ENCODE peak calls at places on chromosome 10, in four cellular contexts. One of them, this sample, is unnamed.

GRCh38 chr10:79090134-79090803 is 21.5 kb downstream of the ZMIZ1 start:
- DNase-seq in sigmoid colon: no peak
- DNase-seq in CD4-positive, alpha-beta T cell: no peak
- DNase-seq in epithelial cell of proximal tubule: no peak
- DNase-seq in this sample: no peak

GRCh38 chr10:72234560-72235095 is 18.6 kb upstream of the ASCC1 start:
- DNase-seq in CD4-positive, alpha-beta T cell: no peak
- DNase-seq in epithelial cell of proximal tubule: no peak
- DNase-seq in sigmoid colon: peak; percentile 14
- DNase-seq in this sample: no peak

GRCh38 chr10:84200537-84201243 is 6.4 kb downstream of the CDHR1 start:
- DNase-seq in CD4-positive, alpha-beta T cell: no peak
- DNase-seq in epithelial cell of proximal tubule: no peak
- DNase-seq in sigmoid colon: peak; percentile 44
- DNase-seq in this sample: no peak

GRCh38 chr10:119326167-119326566 is 118.8 kb downstream of the GRK5 start:
- DNase-seq in CD4-positive, alpha-beta T cell: no peak
- DNase-seq in epithelial cell of proximal tubule: no peak
- DNase-seq in sigmoid colon: no peak
- DNase-seq in this sample: no peak

GRCh38 chr10:127119901-127120300 is 76.5 kb downstream of the INSYN2A start:
- DNase-seq in CD4-positive, alpha-beta T cell: no peak
- DNase-seq in epithelial cell of proximal tubule: no peak
- DNase-seq in sigmoid colon: no peak
- DNase-seq in this sample: no peak

GRCh38 chr10:103278862-103279298 is 1.9 kb downstream of the INA start:
- DNase-seq in CD4-positive, alpha-beta T cell: peak; percentile 40
- DNase-seq in sigmoid colon: no peak
- DNase-seq in epithelial cell of proximal tubule: no peak
- DNase-seq in this sample: peak; percentile 21

GRCh38 chr10:5476918-5477525 is 22.3 kb downstream of the CALML5 start:
- DNase-seq in epithelial cell of proximal tubule: no peak
- DNase-seq in CD4-positive, alpha-beta T cell: no peak
- DNase-seq in sigmoid colon: peak; percentile 48
- DNase-seq in this sample: no peak

GRCh38 chr10:120586471-120586872 is 129.4 kb downstream of the PLPP4 start:
- DNase-seq in CD4-positive, alpha-beta T cell: no peak
- DNase-seq in sigmoid colon: no peak
- DNase-seq in epithelial cell of proximal tubule: peak; percentile 97
- DNase-seq in this sample: no peak

GRCh38 chr10:15052121-15052520 is 8.4 kb downstream of the OLAH start:
- DNase-seq in sigmoid colon: no peak
- DNase-seq in CD4-positive, alpha-beta T cell: no peak
- DNase-seq in epithelial cell of proximal tubule: no peak
- DNase-seq in this sample: no peak

GRCh38 chr10:76036410-76036940 is 605.1 kb downstream of the LRMDA start:
- DNase-seq in sigmoid colon: peak; percentile 90
- DNase-seq in CD4-positive, alpha-beta T cell: peak; percentile 11
- DNase-seq in epithelial cell of proximal tubule: no peak
- DNase-seq in this sample: no peak

GRCh38 chr10:71729023-71729649 is 9.6 kb upstream of the C10orf105 start:
- DNase-seq in sigmoid colon: no peak
- DNase-seq in CD4-positive, alpha-beta T cell: no peak
- DNase-seq in epithelial cell of proximal tubule: peak; percentile 7
- DNase-seq in this sample: no peak

GRCh38 chr10:30028006-30028441 is 31.4 kb downstream of the JCAD start:
- DNase-seq in epithelial cell of proximal tubule: no peak
- DNase-seq in sigmoid colon: peak; percentile 86
- DNase-seq in CD4-positive, alpha-beta T cell: no peak
- DNase-seq in this sample: no peak

GRCh38 chr10:45308707-45309106 is 6.7 kb downstream of the OR13A1 start:
- DNase-seq in epithelial cell of proximal tubule: no peak
- DNase-seq in sigmoid colon: no peak
- DNase-seq in CD4-positive, alpha-beta T cell: no peak
- DNase-seq in this sample: no peak

GRCh38 chr10:15201589-15202300 is 33.3 kb upstream of the NMT2 start:
- DNase-seq in CD4-positive, alpha-beta T cell: no peak
- DNase-seq in sigmoid colon: peak; percentile 17
- DNase-seq in epithelial cell of proximal tubule: peak; percentile 53
- DNase-seq in this sample: no peak

GRCh38 chr10:86186633-86187032 is 180.0 kb downstream of the GRID1 start:
- DNase-seq in epithelial cell of proximal tubule: no peak
- DNase-seq in CD4-positive, alpha-beta T cell: no peak
- DNase-seq in sigmoid colon: no peak
- DNase-seq in this sample: no peak

GRCh38 chr10:124245191-124245590 is 151.8 kb upstream of the CHST15 start:
- DNase-seq in epithelial cell of proximal tubule: no peak
- DNase-seq in sigmoid colon: no peak
- DNase-seq in CD4-positive, alpha-beta T cell: no peak
- DNase-seq in this sample: peak; percentile 7

GRCh38 chr10:20276127-20276979 is 460.1 kb downstream of the PLXDC2 start:
- DNase-seq in CD4-positive, alpha-beta T cell: no peak
- DNase-seq in sigmoid colon: no peak
- DNase-seq in epithelial cell of proximal tubule: no peak
- DNase-seq in this sample: no peak

DNA sequence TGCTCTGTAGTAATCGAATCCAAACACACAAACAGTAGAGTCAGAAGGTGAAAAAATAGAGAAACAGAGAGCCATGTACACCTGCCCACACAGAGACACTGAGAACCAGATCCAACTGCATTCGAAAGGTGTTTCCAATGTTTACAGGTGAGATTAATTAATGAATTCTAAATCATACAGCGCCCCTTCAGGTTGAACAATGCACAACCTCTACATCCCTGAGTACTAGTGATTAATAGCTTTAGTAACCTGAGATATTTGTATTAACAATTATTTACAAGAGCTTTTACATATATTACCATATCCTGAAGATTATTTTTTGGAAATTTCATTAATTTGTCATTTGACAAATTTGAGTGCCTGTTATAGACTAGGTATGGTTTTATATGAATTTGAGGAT is 7.6 kb upstream of the MRC1 start:
- DNase-seq in epithelial cell of proximal tubule: no peak
- DNase-seq in CD4-positive, alpha-beta T cell: no peak
- DNase-seq in sigmoid colon: no peak
- DNase-seq in this sample: no peak
- TF ChIP-seq CTCF in epithelial cell of proximal tubule: peak; percentile 8
- TF ChIP-seq CTCF in CD4-positive, alpha-beta T cell: no peak
- TF ChIP-seq CTCF in sigmoid colon: no peak
- TF ChIP-seq CTCF in this sample: no peak

DNA sequence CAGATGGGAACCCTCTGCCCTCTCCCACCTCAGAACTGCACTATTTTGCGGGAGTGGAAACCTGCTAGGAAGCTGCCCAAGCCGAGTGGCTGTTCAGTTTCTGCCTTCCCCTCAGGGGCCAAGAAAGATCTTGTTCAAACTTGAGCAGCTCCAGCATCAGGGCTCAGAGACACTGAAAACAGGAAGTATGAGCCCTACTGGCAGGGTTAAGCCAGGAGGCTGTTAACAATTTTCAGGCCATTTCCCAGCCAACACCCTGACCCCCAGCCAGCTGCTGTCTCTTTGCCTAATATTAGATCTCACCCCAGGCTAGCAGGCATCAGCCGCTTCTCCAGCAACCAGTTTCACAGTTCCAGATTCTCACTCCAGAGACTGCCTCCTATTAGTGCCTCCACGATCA is 9.2 kb downstream of the PLAU start:
- DNase-seq in CD4-positive, alpha-beta T cell: no peak
- DNase-seq in epithelial cell of proximal tubule: no peak
- DNase-seq in sigmoid colon: peak; percentile 83
- DNase-seq in this sample: no peak
- TF ChIP-seq CTCF in CD4-positive, alpha-beta T cell: no peak
- TF ChIP-seq CTCF in epithelial cell of proximal tubule: no peak
- TF ChIP-seq CTCF in sigmoid colon: no peak
- TF ChIP-seq CTCF in this sample: no peak

GRCh38 chr10:69407621-69408301 is 9.0 kb downstream of the TACR2 start:
- DNase-seq in CD4-positive, alpha-beta T cell: no peak
- DNase-seq in sigmoid colon: no peak
- DNase-seq in epithelial cell of proximal tubule: no peak
- DNase-seq in this sample: no peak
- TF ChIP-seq CTCF in CD4-positive, alpha-beta T cell: no peak
- TF ChIP-seq CTCF in sigmoid colon: no peak
- TF ChIP-seq CTCF in epithelial cell of proximal tubule: peak; percentile 45
- TF ChIP-seq CTCF in this sample: no peak

GRCh38 chr10:60985946-60986345 is 42.0 kb upstream of the RHOBTB1 start:
- DNase-seq in epithelial cell of proximal tubule: no peak
- DNase-seq in sigmoid colon: no peak
- DNase-seq in CD4-positive, alpha-beta T cell: no peak
- DNase-seq in this sample: no peak

GRCh38 chr10:60990663-60991062 is 46.7 kb upstream of the RHOBTB1 start:
- DNase-seq in epithelial cell of proximal tubule: no peak
- DNase-seq in CD4-positive, alpha-beta T cell: no peak
- DNase-seq in sigmoid colon: no peak
- DNase-seq in this sample: no peak

GRCh38 chr10:60986779-60987178 is 42.8 kb upstream of the RHOBTB1 start:
- DNase-seq in CD4-positive, alpha-beta T cell: no peak
- DNase-seq in epithelial cell of proximal tubule: no peak
- DNase-seq in sigmoid colon: no peak
- DNase-seq in this sample: no peak

GRCh38 chr10:60992661-60993060 is 48.7 kb upstream of the RHOBTB1 start:
- DNase-seq in epithelial cell of proximal tubule: no peak
- DNase-seq in sigmoid colon: no peak
- DNase-seq in CD4-positive, alpha-beta T cell: no peak
- DNase-seq in this sample: no peak

GRCh38 chr10:60989400-60989876 is 45.5 kb upstream of the RHOBTB1 start:
- DNase-seq in CD4-positive, alpha-beta T cell: no peak
- DNase-seq in sigmoid colon: no peak
- DNase-seq in epithelial cell of proximal tubule: no peak
- DNase-seq in this sample: no peak
- TF ChIP-seq CTCF in CD4-positive, alpha-beta T cell: no peak
- TF ChIP-seq CTCF in sigmoid colon: no peak
- TF ChIP-seq CTCF in epithelial cell of proximal tubule: no peak
- TF ChIP-seq CTCF in this sample: no peak

GRCh38 chr10:77445562-77445961 is 192.0 kb downstream of the KCNMA1 start:
- DNase-seq in epithelial cell of proximal tubule: no peak
- DNase-seq in sigmoid colon: no peak
- DNase-seq in CD4-positive, alpha-beta T cell: no peak
- DNase-seq in this sample: no peak

GRCh38 chr10:77444041-77444440 is 193.6 kb downstream of the KCNMA1 start:
- DNase-seq in sigmoid colon: no peak
- DNase-seq in CD4-positive, alpha-beta T cell: no peak
- DNase-seq in epithelial cell of proximal tubule: no peak
- DNase-seq in this sample: no peak

GRCh38 chr10:77451886-77452285 is 185.7 kb downstream of the KCNMA1 start:
- DNase-seq in epithelial cell of proximal tubule: no peak
- DNase-seq in sigmoid colon: no peak
- DNase-seq in CD4-positive, alpha-beta T cell: no peak
- DNase-seq in this sample: no peak

GRCh38 chr10:77446700-77447099 is 190.9 kb downstream of the KCNMA1 start:
- DNase-seq in epithelial cell of proximal tubule: no peak
- DNase-seq in CD4-positive, alpha-beta T cell: no peak
- DNase-seq in sigmoid colon: no peak
- DNase-seq in this sample: no peak

GRCh38 chr10:77448226-77448625 is 189.4 kb downstream of the KCNMA1 start:
- DNase-seq in epithelial cell of proximal tubule: no peak
- DNase-seq in sigmoid colon: no peak
- DNase-seq in CD4-positive, alpha-beta T cell: no peak
- DNase-seq in this sample: no peak
- TF ChIP-seq CTCF in epithelial cell of proximal tubule: no peak
- TF ChIP-seq CTCF in sigmoid colon: no peak
- TF ChIP-seq CTCF in CD4-positive, alpha-beta T cell: no peak
- TF ChIP-seq CTCF in this sample: no peak

GRCh38 chr10:97633921-97634320 is 621 bp upstream of the MORN4 start:
- DNase-seq in CD4-positive, alpha-beta T cell: no peak
- DNase-seq in epithelial cell of proximal tubule: no peak
- DNase-seq in sigmoid colon: no peak
- DNase-seq in this sample: no peak
- TF ChIP-seq CTCF in CD4-positive, alpha-beta T cell: no peak
- TF ChIP-seq CTCF in epithelial cell of proximal tubule: peak; percentile 26
- TF ChIP-seq CTCF in sigmoid colon: no peak
- TF ChIP-seq CTCF in this sample: no peak

GRCh38 chr10:95469676-95470075 is 91.5 kb downstream of the SORBS1 start:
- DNase-seq in sigmoid colon: no peak
- DNase-seq in epithelial cell of proximal tubule: no peak
- DNase-seq in CD4-positive, alpha-beta T cell: no peak
- DNase-seq in this sample: no peak

GRCh38 chr10:95464280-95464679 is 96.9 kb downstream of the SORBS1 start:
- DNase-seq in CD4-positive, alpha-beta T cell: no peak
- DNase-seq in sigmoid colon: no peak
- DNase-seq in epithelial cell of proximal tubule: no peak
- DNase-seq in this sample: no peak

GRCh38 chr10:95466450-95466849 is 94.7 kb downstream of the SORBS1 start:
- DNase-seq in sigmoid colon: no peak
- DNase-seq in epithelial cell of proximal tubule: no peak
- DNase-seq in CD4-positive, alpha-beta T cell: no peak
- DNase-seq in this sample: no peak

GRCh38 chr10:95469251-95469650 is 91.9 kb downstream of the SORBS1 start:
- DNase-seq in epithelial cell of proximal tubule: no peak
- DNase-seq in CD4-positive, alpha-beta T cell: no peak
- DNase-seq in sigmoid colon: no peak
- DNase-seq in this sample: no peak

GRCh38 chr10:95467162-95467599 is 94.0 kb downstream of the SORBS1 start:
- DNase-seq in epithelial cell of proximal tubule: no peak
- DNase-seq in sigmoid colon: peak; percentile 89
- DNase-seq in CD4-positive, alpha-beta T cell: no peak
- DNase-seq in this sample: no peak
- TF ChIP-seq CTCF in epithelial cell of proximal tubule: peak; percentile 30
- TF ChIP-seq CTCF in sigmoid colon: peak; percentile 9
- TF ChIP-seq CTCF in CD4-positive, alpha-beta T cell: no peak
- TF ChIP-seq CTCF in this sample: no peak

GRCh38 chr10:54402576-54402975 is 398.5 kb downstream of the PCDH15 start:
- DNase-seq in CD4-positive, alpha-beta T cell: no peak
- DNase-seq in sigmoid colon: no peak
- DNase-seq in epithelial cell of proximal tubule: no peak
- DNase-seq in this sample: no peak
- TF ChIP-seq CTCF in CD4-positive, alpha-beta T cell: no peak
- TF ChIP-seq CTCF in sigmoid colon: no peak
- TF ChIP-seq CTCF in epithelial cell of proximal tubule: peak; percentile 74
- TF ChIP-seq CTCF in this sample: no peak

DNA sequence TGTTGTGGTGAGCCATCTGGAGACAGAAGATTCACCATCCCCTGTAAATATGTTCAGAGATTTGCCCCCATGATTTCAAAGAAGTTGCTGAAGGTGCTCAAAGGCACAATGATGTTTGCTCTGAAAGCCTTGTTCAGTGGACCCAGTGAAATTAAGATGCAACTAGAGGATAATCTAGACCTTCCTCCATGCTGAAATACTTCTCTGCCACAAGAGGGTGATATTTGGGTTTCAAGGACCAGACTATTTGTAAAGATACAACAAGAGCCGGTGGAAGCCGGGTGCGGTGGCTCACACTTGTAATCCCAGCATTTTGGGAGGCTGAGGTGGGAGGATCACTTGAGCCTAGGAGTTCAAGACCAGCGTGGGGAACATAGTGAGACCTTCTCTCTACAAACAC is 13.5 kb upstream of the MSRB2 start:
- DNase-seq in epithelial cell of proximal tubule: no peak
- DNase-seq in sigmoid colon: no peak
- DNase-seq in CD4-positive, alpha-beta T cell: no peak
- DNase-seq in this sample: no peak
- TF ChIP-seq CTCF in epithelial cell of proximal tubule: peak; percentile 53
- TF ChIP-seq CTCF in sigmoid colon: no peak
- TF ChIP-seq CTCF in CD4-positive, alpha-beta T cell: no peak
- TF ChIP-seq CTCF in this sample: no peak

GRCh38 chr10:43785252-43785651 is 136.6 kb upstream of the ZNF32 start:
- DNase-seq in CD4-positive, alpha-beta T cell: no peak
- DNase-seq in epithelial cell of proximal tubule: no peak
- DNase-seq in sigmoid colon: no peak
- DNase-seq in this sample: no peak
- TF ChIP-seq CTCF in CD4-positive, alpha-beta T cell: no peak
- TF ChIP-seq CTCF in epithelial cell of proximal tubule: peak; percentile 41
- TF ChIP-seq CTCF in sigmoid colon: no peak
- TF ChIP-seq CTCF in this sample: no peak

This sample was measured in activated B cell treated with CpG ODN at 0.5 μM for 24 hours.